ENCODE peak calls at places on chromosome 4, in five cellular contexts. F is activated CD8-positive, alpha-beta memory T cell treated with anti-CD3 and anti-CD28 coated beads, Interleukin-2, amount 50 U/mL, for 4 hours; A is AG09309; Z is astrocyte of the spinal cord; U is MCF 10A. O is an unnamed sample.
A peak's percentile ranks its signal among the peaks of the same experiment; 100 is the strongest.

GRCh38 chr4:98341309-98341708 is 80.1 kb downstream of the RAP1GDS1 start:
- DNase-seq in F (no peak), A (peak; percentile 17), Z (peak; percentile 32), U (no peak), O (peak; percentile 10)

GRCh38 chr4:3257691-3258482 is 8.9 kb downstream of the MSANTD1 start:
- DNase-seq in F (no peak), A (peak; percentile 16), Z (peak; percentile 52), U (peak; percentile 64), O (no peak)

GRCh38 chr4:161937596-161937995 is 226.2 kb downstream of the FSTL5 start:
- DNase-seq in F (no peak), A (no peak), Z (peak; percentile 24), U (no peak), O (no peak)

GRCh38 chr4:53764761-53765490 is 173.6 kb upstream of the LNX1 start:
- DNase-seq in F (no peak), A (no peak), Z (no peak), U (no peak), O (no peak)

GRCh38 chr4:127888559-127888958 is 7.9 kb downstream of the PLK4 start:
- DNase-seq in F (no peak), A (no peak), Z (no peak), U (no peak), O (no peak)

GRCh38 chr4:130233377-130234047 is 1137.6 kb downstream of the C4orf33 start:
- DNase-seq in F (no peak), A (no peak), Z (peak; percentile 19), U (peak; percentile 28), O (no peak)

GRCh38 chr4:151905197-151905596 is 144.4 kb upstream of the GATB start:
- DNase-seq in F (no peak), A (no peak), Z (no peak), U (no peak), O (no peak)

GRCh38 chr4:120939693-120940092 is 17.2 kb upstream of the PRDM5 start:
- DNase-seq in F (no peak), A (no peak), Z (no peak), U (no peak), O (no peak)

GRCh38 chr4:149605601-149606378 is 209.9 kb downstream of the IQCM start:
- DNase-seq in F (no peak), A (no peak), Z (peak; percentile 69), U (peak; percentile 54), O (no peak)